ENCODE peak calls at places on chromosomes 1 and 21, in ten cellular contexts. B, Z, H, J, S, F, C, A, U and T are unnamed samples. For H3K4me1, the result is how much of the 10 kb centered on the place peaks cover.

GRCh38 chr1:207431508-207431907 is 22.6 kb upstream of the CR2 start:
- DNase-seq in B (no peak), Z (no peak), H (no peak), J (no peak), S (no peak), F (no peak), C (no peak), A (no peak), U (no peak), T (no peak)

GRCh38 chr1:209899948-209900347 is 38.1 kb upstream of the SYT14 start:
- DNase-seq in B (no peak), Z (no peak), H (no peak), J (no peak), S (no peak), F (peak), C (peak), A (peak), U (no peak), T (no peak)

GRCh38 chr1:15624315-15624714 is 7.1 kb downstream of the DDI2 start:
- DNase-seq in B (no peak), Z (no peak), H (no peak), J (no peak), S (no peak), F (no peak), C (no peak), A (no peak), U (no peak), T (no peak)

GRCh38 chr1:89670168-89670567 is 37.2 kb downstream of the LRRC8C start:
- DNase-seq in B (peak), Z (no peak), H (no peak), J (no peak), S (no peak), F (no peak), C (no peak), A (peak), U (no peak), T (no peak)

GRCh38 chr1:107433068-107433467 is 292.2 kb downstream of the NTNG1 start:
- DNase-seq in B (no peak), Z (no peak), H (no peak), J (no peak), S (no peak), F (no peak), C (no peak), A (no peak), U (no peak), T (no peak)

GRCh38 chr1:18077657-18078215 is 29.9 kb upstream of the IGSF21 start:
- DNase-seq in B (no peak), Z (no peak), H (no peak), J (no peak), S (no peak), F (no peak), C (no peak), A (no peak), U (no peak), T (no peak)

GRCh38 chr1:171422489-171422888 is 62.8 kb upstream of the PRRC2C start:
- DNase-seq in B (no peak), Z (no peak), H (no peak), J (no peak), S (no peak), F (no peak), C (no peak), A (peak), U (no peak), T (no peak)

GRCh38 chr1:233389867-233390266 is 62.3 kb downstream of the MAP3K21 start:
- DNase-seq in B (no peak), Z (no peak), H (no peak), J (no peak), S (no peak), F (no peak), C (no peak), A (no peak), U (no peak), T (no peak)

GRCh38 chr1:72105201-72105600 is 177.1 kb downstream of the NEGR1 start:
- DNase-seq in B (no peak), Z (no peak), H (no peak), J (no peak), S (no peak), F (no peak), C (no peak), A (peak), U (no peak), T (no peak)

GRCh38 chr1:156140879-156141707 is 12.3 kb upstream of the SEMA4A start:
- DNase-seq in B (peak), Z (no peak), H (no peak), J (no peak), S (peak), F (no peak), C (peak), A (peak), U (peak), T (no peak)

GRCh38 chr21:32768530-32768929 is 3.0 kb downstream of the PAXBP1 start:
- DNase-seq in B (no peak), Z (no peak), H (no peak), J (no peak), S (no peak), F (no peak), C (no peak), A (no peak), U (no peak), T (no peak)

GRCh38 chr1:215031392-215031791 is 51.1 kb upstream of the KCNK2 start:
- DNase-seq in B (no peak), Z (no peak), H (no peak), J (no peak), S (no peak), F (no peak), C (no peak), A (no peak), U (no peak), T (no peak)

GRCh38 chr1:7898962-7899361 is 41.7 kb downstream of the TNFRSF9 start:
- DNase-seq in B (no peak), Z (no peak), H (no peak), J (no peak), S (no peak), F (no peak), C (no peak), A (no peak), U (no peak), T (no peak)

GRCh38 chr1:167206166-167206835 is 14.4 kb upstream of the POU2F1 start:
- DNase-seq in B (no peak), Z (no peak), H (no peak), J (no peak), S (no peak), F (no peak), C (no peak), A (no peak), U (no peak), T (no peak)

GRCh38 chr1:3454811-3455618 is 550 bp downstream of the ARHGEF16 start:
- DNase-seq in B (peak), Z (no peak), H (peak), J (no peak), S (no peak), F (no peak), C (peak), A (no peak), U (no peak), T (no peak)

GRCh38 chr1:912740-913301 is 10.9 kb upstream of the SAMD11 start:
- DNase-seq in B (peak), Z (no peak), H (peak), J (peak), S (no peak), F (no peak), C (no peak), A (no peak), U (peak), T (no peak)

GRCh38 chr1:190179817-190180216 is 297.8 kb downstream of the BRINP3 start:
- DNase-seq in B (no peak), Z (no peak), H (no peak), J (no peak), S (no peak), F (no peak), C (no peak), A (no peak), U (no peak), T (no peak)

GRCh38 chr21:45829566-45830147 is 151.9 kb upstream of the COL6A1 start:
- DNase-seq in B (no peak), Z (no peak), H (no peak), J (no peak), S (no peak), F (no peak), C (no peak), A (no peak), U (no peak), T (no peak)

GRCh38 chr1:115063238-115063901 is 25.9 kb downstream of the TSPAN2 start:
- DNase-seq in B (peak), Z (no peak), H (no peak), J (peak), S (no peak), F (no peak), C (no peak), A (peak), U (no peak), T (no peak)

GRCh38 chr1:63871451-63871850 is 97.6 kb downstream of the ROR1 start:
- DNase-seq in B (no peak), Z (no peak), H (no peak), J (no peak), S (no peak), F (no peak), C (no peak), A (no peak), U (no peak), T (no peak)
- H3K4me1 ChIP-seq in B (under half), Z (half or more), H (under half), J (half or more), S (under half), F (under half), C (under half), A (under half), U (under half), T (under half)

DNA sequence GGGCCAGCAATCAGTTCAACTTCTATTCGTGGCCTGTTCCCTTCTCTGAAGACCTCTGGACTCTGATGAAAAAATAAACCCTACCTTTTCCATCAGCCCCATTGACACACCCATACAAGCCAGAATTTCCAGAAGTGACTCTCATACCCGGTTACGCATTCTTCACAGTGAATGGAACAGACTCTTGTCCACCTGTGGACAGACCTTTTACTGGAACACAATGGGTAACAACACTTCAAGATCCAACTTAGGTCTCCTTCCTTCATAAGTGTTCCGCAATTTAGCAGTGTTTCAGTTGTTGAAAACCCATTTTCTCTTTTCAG is 2.6 kb upstream of the NPL start:
- DNase-seq in B (no peak), Z (no peak), H (no peak), J (no peak), S (no peak), F (no peak), C (no peak), A (no peak), U (no peak), T (no peak)
- H3K4me3 ChIP-seq in B (no peak), Z (no peak), H (no peak), J (no peak), S (no peak), F (no peak), C (peak), A (no peak), U (no peak), T (no peak)

GRCh38 chr1:236800623-236801022 is 5.5 kb downstream of the MTR start:
- DNase-seq in B (no peak), Z (no peak), H (no peak), J (no peak), S (no peak), F (no peak), C (no peak), A (no peak), U (no peak), T (no peak)
- H3K4me1 ChIP-seq in B (under half), Z (under half), H (half or more), J (under half), S (under half), F (under half), C (under half), A (under half), U (under half), T (under half)

GRCh38 chr1:234958066-234958701 is 170.5 kb downstream of the TOMM20 start:
- DNase-seq in B (no peak), Z (no peak), H (no peak), J (peak), S (no peak), F (no peak), C (no peak), A (no peak), U (no peak), T (no peak)
- H3K4me3 ChIP-seq in B (no peak), Z (no peak), H (no peak), J (peak), S (no peak), F (no peak), C (no peak), A (no peak), U (no peak), T (no peak)

GRCh38 chr1:147591993-147592392 is 50.7 kb downstream of the BCL9 start:
- DNase-seq in B (no peak), Z (no peak), H (no peak), J (no peak), S (no peak), F (no peak), C (no peak), A (no peak), U (no peak), T (no peak)
- H3K4me1 ChIP-seq in B (under half), Z (under half), H (under half), J (under half), S (under half), F (under half), C (under half), A (under half), U (under half), T (under half)

GRCh38 chr1:154559496-154559950 is 1.1 kb upstream of the UBE2Q1 start:
- DNase-seq in B (peak), Z (peak), H (peak), J (peak), S (peak), F (peak), C (peak), A (peak), U (peak), T (no peak)
- H3K4me3 ChIP-seq in B (peak), Z (peak), H (peak), J (peak), S (peak), F (peak), C (peak), A (no peak), U (peak), T (peak)

DNA sequence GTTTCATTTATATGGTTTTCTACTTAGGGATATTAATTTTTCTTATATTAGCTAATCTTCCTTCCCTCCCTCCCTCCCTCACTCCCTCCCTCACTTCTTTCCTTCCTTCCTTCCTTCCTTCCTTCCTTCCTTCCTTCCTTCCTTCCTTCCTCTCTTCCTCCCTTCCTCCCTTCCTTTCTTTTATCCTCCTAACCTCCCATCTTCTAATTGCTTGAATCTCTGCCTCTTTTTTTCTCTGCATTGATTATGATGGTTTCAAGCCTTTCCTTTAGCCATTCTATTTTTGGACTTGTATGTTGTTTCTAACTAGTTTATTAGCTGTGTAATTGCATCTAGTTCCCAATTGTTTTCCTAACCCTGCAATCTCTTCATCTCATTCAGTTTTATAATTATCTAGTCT is 17.0 kb upstream of the PKP1 start:
- DNase-seq in B (no peak), Z (no peak), H (no peak), J (no peak), S (no peak), F (no peak), C (no peak), A (no peak), U (no peak), T (no peak)
- H3K4me1 ChIP-seq in B (under half), Z (under half), H (under half), J (under half), S (under half), F (under half), C (under half), A (under half), U (under half), T (under half)

GRCh38 chr1:177567393-177567792 is 396.6 kb downstream of the BRINP2 start:
- DNase-seq in B (no peak), Z (no peak), H (no peak), J (no peak), S (no peak), F (peak), C (no peak), A (no peak), U (no peak), T (no peak)
- H3K4me3 ChIP-seq in B (no peak), Z (no peak), H (no peak), J (no peak), S (no peak), F (no peak), C (no peak), A (no peak), U (no peak), T (no peak)